ENCODE peak calls at places on chromosomes 4 and X, in five cellular contexts. D, S, C, I and G are unnamed samples.

GRCh38 chr4:102825261-102826071 is 1.9 kb downstream of the UBE2D3 start:
- DNase-seq in S (no peak), I (peak; percentile 6), D (peak; percentile 78), C (no peak), G (peak; percentile 86)

GRCh38 chr4:113331811-113332210 is 282.4 kb downstream of the ANK2 start:
- DNase-seq in D (no peak), I (no peak), S (no peak), C (no peak), G (no peak)

GRCh38 chr4:136768925-136769275 is 763.4 kb downstream of the PCDH18 start:
- DNase-seq in D (no peak), I (no peak), C (no peak), S (no peak), G (no peak)

GRCh38 chr4:100826067-100826466 is 308.2 kb upstream of the EMCN start:
- DNase-seq in C (no peak), I (no peak), D (no peak), S (no peak), G (no peak)

GRCh38 chr4:139735381-139736256 is 70.0 kb downstream of the MGST2 start:
- DNase-seq in D (peak; percentile 8), I (peak; percentile 63), C (peak; percentile 76), S (no peak), G (no peak)

GRCh38 chr4:183241322-183241640 is 78.8 kb downstream of the CLDN22 start:
- DNase-seq in I (no peak), C (no peak), S (no peak), D (peak; percentile 41), G (no peak)

GRCh38 chr4:98423019-98423418 is 161.8 kb downstream of the RAP1GDS1 start:
- DNase-seq in S (no peak), I (no peak), C (no peak), D (no peak), G (no peak)

GRCh38 chr4:22473268-22473667 is 42.6 kb downstream of the ADGRA3 start:
- DNase-seq in D (peak; percentile 41), I (no peak), C (no peak), S (no peak), G (no peak)

GRCh38 chrX:133402042-133402453 is 13.2 kb downstream of the GPC4 start:
- DNase-seq in D (peak; percentile 30), I (no peak), S (no peak), C (no peak), G (peak; percentile 5)

GRCh38 chr4:74394476-74395136 is 29.7 kb downstream of the EREG start:
- DNase-seq in C (no peak), D (no peak), S (no peak), I (no peak), G (no peak)

GRCh38 chr4:105181259-105181658 is 34.6 kb downstream of the TET2 start:
- DNase-seq in S (no peak), I (no peak), C (no peak), D (no peak), G (no peak)

GRCh38 chrX:14872355-14872754 is 514 bp downstream of the FANCB start:
- DNase-seq in C (no peak), I (no peak), S (no peak), D (no peak), G (no peak)

GRCh38 chrX:45807572-45808425 is 607.1 kb upstream of the DIPK2B start:
- DNase-seq in S (no peak), D (peak; percentile 52), I (no peak), C (no peak), G (no peak)

GRCh38 chr4:51850294-51850693 is 7.3 kb downstream of the DCUN1D4 start:
- DNase-seq in C (no peak), S (no peak), D (no peak), I (no peak), G (no peak)

GRCh38 chrX:23884427-23885024 is 23.2 kb downstream of the APOO start:
- DNase-seq in D (peak; percentile 22), S (no peak), I (no peak), C (no peak), G (no peak)

GRCh38 chr4:81180916-81181315 is 34.1 kb downstream of the PRKG2 start:
- DNase-seq in I (no peak), D (peak; percentile 36), S (no peak), C (no peak), G (no peak)

GRCh38 chr4:3641501-3641900 is 109.3 kb upstream of the LRPAP1 start:
- DNase-seq in I (no peak), D (no peak), C (no peak), S (no peak), G (no peak)

GRCh38 chr4:126898815-126899214 is 733.9 kb upstream of the INTU start:
- DNase-seq in C (no peak), D (no peak), I (no peak), S (no peak), G (no peak)

GRCh38 chr4:8329859-8330761 is 60.6 kb downstream of the HTRA3 start:
- DNase-seq in I (no peak), C (peak; percentile 59), S (no peak), D (no peak), G (peak; percentile 85)

GRCh38 chr4:73725499-73725898 is 14.9 kb upstream of the CXCL8 start:
- DNase-seq in C (no peak), I (no peak), D (no peak), S (no peak), G (no peak)

GRCh38 chr4:56817840-56818491 is 3.5 kb downstream of the SPINK2 start:
- DNase-seq in D (no peak), S (no peak), C (no peak), I (no peak), G (no peak)

GRCh38 chrX:3788494-3789233 is 75.2 kb upstream of the PRKX start:
- DNase-seq in D (no peak), C (no peak), I (no peak), S (no peak), G (no peak)
- TF ChIP-seq CTCF in D (no peak), C (no peak), I (peak; percentile 56), S (peak; percentile 34), G (no peak)

GRCh38 chrX:115344885-115345653 is 55.6 kb downstream of the LUZP4 start:
- DNase-seq in I (no peak), C (peak; percentile 91), D (peak; percentile 96), S (peak; percentile 97), G (peak; percentile 82)
- TF ChIP-seq CTCF in I (no peak), C (no peak), D (peak; percentile 15), S (peak; percentile 58), G (no peak)

GRCh38 chrX:110836982-110837381 is 41.4 kb upstream of the CHRDL1 start:
- DNase-seq in I (no peak), C (no peak), S (no peak), D (no peak), G (no peak)
- TF ChIP-seq CTCF in I (peak; percentile 53), C (no peak), S (no peak), D (no peak), G (no peak)

GRCh38 chr4:16284050-16284449 is 57.8 kb upstream of the TAPT1 start:
- DNase-seq in C (no peak), D (no peak), S (no peak), I (no peak), G (no peak)

GRCh38 chr4:16278178-16278577 is 51.9 kb upstream of the TAPT1 start:
- DNase-seq in D (no peak), C (no peak), I (no peak), S (no peak), G (no peak)
- TF ChIP-seq CTCF in D (peak; percentile 34), C (no peak), I (peak; percentile 22), S (peak; percentile 8), G (no peak)

DNA sequence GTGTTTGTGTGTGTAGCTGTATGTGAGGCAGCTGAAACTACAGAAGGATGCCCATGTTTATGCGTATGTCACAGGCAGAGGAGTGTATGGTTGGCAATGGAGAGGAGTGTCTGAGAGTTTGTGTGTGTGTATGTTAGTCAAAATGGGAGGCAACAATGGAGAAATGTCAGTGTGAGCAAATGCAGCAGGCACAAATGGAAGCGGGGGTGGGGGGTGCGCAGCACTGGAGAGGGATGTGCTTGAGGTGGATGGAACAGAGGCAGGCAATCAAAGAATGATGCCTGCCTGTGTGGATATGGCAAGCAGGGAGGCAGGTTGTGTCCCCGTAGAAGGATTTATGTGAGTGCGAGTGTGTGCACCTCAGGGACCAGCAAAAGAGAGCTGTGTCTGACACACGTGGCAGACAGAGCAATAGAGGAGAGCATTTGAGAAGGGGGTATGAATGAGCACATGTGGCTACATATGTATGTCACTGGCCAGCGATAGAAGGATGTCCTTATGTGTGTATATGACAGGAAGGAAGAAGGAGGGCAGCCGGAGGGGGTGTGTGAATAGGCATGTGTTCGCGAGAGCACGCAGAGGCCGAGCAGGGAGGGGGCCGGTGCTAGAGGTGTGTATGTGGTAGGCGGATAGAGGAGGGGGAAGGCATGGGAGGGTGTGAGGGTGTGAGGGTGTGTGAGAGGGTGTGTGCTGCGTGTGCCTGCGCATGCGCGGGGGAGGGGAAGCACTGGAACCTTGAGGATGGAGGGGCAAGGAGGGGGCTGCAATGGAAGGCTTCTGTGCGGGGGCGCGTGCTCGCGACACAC is 1.1 kb downstream of the PJA1 start:
- DNase-seq in D (no peak), I (no peak), C (no peak), S (peak; percentile 77), G (no peak)
- TF ChIP-seq CTCF in D (no peak), I (no peak), C (no peak), S (no peak), G (no peak)

GRCh38 chrX:20530319-20530979 is 263.7 kb upstream of the RPS6KA3 start:
- DNase-seq in D (peak; percentile 61), I (peak; percentile 79), C (peak; percentile 69), S (no peak), G (peak; percentile 43)
- TF ChIP-seq CTCF in D (peak; percentile 65), I (peak; percentile 98), C (peak; percentile 47), S (peak; percentile 90), G (no peak)

DNA sequence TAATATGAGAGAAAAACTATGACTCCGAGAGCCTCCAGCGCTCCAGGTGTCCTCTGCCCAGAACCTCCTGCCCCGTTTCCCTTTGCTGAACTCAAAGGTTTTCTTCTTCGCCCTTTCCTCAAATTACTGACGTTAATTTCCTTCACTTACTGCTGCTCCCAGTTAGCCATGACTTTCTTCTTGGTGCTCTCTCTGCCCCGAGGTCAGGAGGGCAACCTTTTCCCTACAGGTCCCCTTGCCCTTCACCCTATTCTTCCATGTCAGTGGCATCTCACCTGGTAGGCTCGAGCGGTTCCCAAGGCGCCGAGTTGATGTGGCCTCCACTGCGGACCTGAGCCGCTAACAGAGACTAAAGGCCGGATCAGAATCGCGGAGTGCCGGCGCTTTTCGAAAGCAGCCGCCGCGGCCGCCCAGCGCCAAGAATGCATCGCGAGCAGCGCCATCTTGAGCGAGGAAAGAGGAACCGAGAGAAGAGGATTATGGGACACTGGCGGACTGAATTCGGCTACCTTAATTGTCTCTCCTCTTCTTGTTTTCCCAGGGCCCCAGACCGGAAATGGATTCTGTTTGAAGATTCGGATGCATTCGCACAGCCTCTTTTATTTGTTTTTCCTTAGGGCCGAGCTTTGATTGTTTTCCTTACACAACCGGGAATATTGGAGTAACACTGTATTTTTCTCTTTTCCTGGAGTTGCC is at the start of gene ABCB7:
- DNase-seq in I (peak; percentile 42), D (peak; percentile 75), S (no peak), C (peak; percentile 67), G (peak; percentile 46)
- TF ChIP-seq CTCF in I (no peak), D (peak; percentile 33), S (peak; percentile 45), C (no peak), G (no peak)

DNA sequence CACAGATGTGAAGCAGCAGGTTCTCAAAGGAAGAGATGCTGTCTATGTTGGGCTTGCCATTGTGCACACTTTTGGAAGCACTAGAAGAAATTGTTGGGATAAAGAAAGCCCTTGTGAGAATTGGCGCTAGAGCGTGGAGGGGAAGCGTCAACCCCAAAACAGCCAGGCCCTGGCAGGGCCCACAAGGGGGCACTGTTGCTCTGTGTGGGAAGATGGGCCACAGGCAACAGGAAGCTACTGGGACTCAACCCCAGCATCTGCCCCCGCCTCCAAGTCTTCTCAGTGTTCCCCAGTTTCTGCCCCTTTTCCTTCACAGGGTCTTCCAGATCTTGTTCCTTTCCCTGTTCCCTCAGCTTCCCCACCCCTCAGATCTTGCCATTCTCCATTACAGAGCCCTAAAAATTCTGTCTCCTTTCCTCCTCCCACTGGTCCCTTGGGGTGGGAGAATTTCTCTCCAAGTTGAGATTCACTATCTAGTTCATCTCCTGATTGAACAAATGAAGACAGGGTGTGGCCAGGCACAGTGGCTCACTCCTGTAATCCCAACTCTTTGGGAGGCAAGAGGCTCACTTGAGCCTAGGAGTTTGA is 85.5 kb downstream of the STARD8 start:
- DNase-seq in C (peak; percentile 65), S (no peak), I (peak; percentile 58), D (peak; percentile 47), G (peak; percentile 88)
- TF ChIP-seq CTCF in C (peak; percentile 56), S (peak; percentile 56), I (peak; percentile 69), D (peak; percentile 71), G (no peak)